ENCODE peak calls at places on chromosomes 13 and 19, in seven cellular contexts. Q is cardiac muscle cell; P is breast epithelium; J is CD8-positive, alpha-beta T cell; B is mammary epithelial cell; N is heart right ventricle; O is suprapubic skin. M is an unnamed sample.

GRCh38 chr19:58356236-58356970 is 3.1 kb upstream of the A1BG start:
- DNase-seq in Q (peak), P (no peak), J (peak), B (peak), N (no peak), O (no peak), M (no peak)

GRCh38 chr13:46341112-46341711 is 45.8 kb downstream of the RUBCNL start:
- DNase-seq in Q (peak), P (no peak), J (no peak), B (peak), N (no peak), O (no peak), M (peak)

GRCh38 chr13:41561179-41561578 is 103.8 kb downstream of the RGCC start:
- DNase-seq in Q (peak), P (no peak), J (no peak), B (no peak), N (no peak), O (no peak), M (no peak)

GRCh38 chr13:87777395-87777794 is 106.2 kb downstream of the SLITRK5 start:
- DNase-seq in Q (no peak), P (no peak), J (no peak), B (no peak), N (no peak), O (no peak), M (no peak)

GRCh38 chr13:44191504-44192171 is 182.0 kb upstream of the SERP2 start:
- DNase-seq in Q (peak), P (no peak), J (peak), B (peak), N (peak), O (no peak), M (no peak)

GRCh38 chr13:74870865-74871264 is 611.1 kb downstream of the TBC1D4 start:
- DNase-seq in Q (peak), P (no peak), J (no peak), B (peak), N (no peak), O (no peak), M (no peak)

GRCh38 chr19:54208784-54209057 is 8.1 kb downstream of the RPS9 start:
- DNase-seq in Q (peak), P (no peak), J (no peak), B (no peak), N (no peak), O (no peak), M (no peak)

GRCh38 chr19:3381701-3382372 is 15.5 kb downstream of the NFIC start:
- DNase-seq in Q (no peak), P (no peak), J (no peak), B (no peak), N (no peak), O (peak), M (no peak)

GRCh38 chr19:11982526-11982925 is 17.7 kb downstream of the ZNF763 start:
- DNase-seq in Q (no peak), P (no peak), J (no peak), B (peak), N (no peak), O (no peak), M (no peak)

GRCh38 chr19:3145909-3146676 is 10.3 kb downstream of the GNA15 start:
- DNase-seq in Q (no peak), P (no peak), J (no peak), B (no peak), N (peak), O (no peak), M (no peak)

GRCh38 chr13:106349080-106349841 is 186.2 kb downstream of the EFNB2 start:
- DNase-seq in Q (peak), P (no peak), J (no peak), B (peak), N (peak), O (no peak), M (no peak)

GRCh38 chr13:69935043-69935442 is 172.6 kb upstream of the ATXN8OS start:
- DNase-seq in Q (no peak), P (no peak), J (no peak), B (peak), N (no peak), O (no peak), M (no peak)

GRCh38 chr19:38425810-38426466 is at the start of gene RASGRP4:
- DNase-seq in Q (peak), P (no peak), J (peak), B (no peak), N (peak), O (no peak), M (no peak)

GRCh38 chr13:113245858-113246791 is 36.7 kb downstream of the CUL4A start:
- DNase-seq in Q (peak), P (no peak), J (no peak), B (no peak), N (no peak), O (peak), M (no peak)

GRCh38 chr13:34817246-34817645 is 124.8 kb upstream of the NBEA start:
- DNase-seq in Q (no peak), P (no peak), J (no peak), B (no peak), N (no peak), O (no peak), M (no peak)

GRCh38 chr19:10655457-10656312 is 1.5 kb downstream of the ILF3 start:
- DNase-seq in Q (peak), P (no peak), J (no peak), B (peak), N (no peak), O (no peak), M (no peak)

GRCh38 chr19:485583-486236 is 10.6 kb upstream of the MADCAM1 start:
- DNase-seq in Q (peak), P (peak), J (no peak), B (peak), N (no peak), O (no peak), M (no peak)

GRCh38 chr19:13610042-13610691 is 103.9 kb upstream of the CACNA1A start:
- DNase-seq in Q (no peak), P (no peak), J (no peak), B (no peak), N (no peak), O (no peak), M (no peak)

GRCh38 chr13:42110410-42111155 is 62.1 kb downstream of the DGKH start:
- DNase-seq in Q (peak), P (no peak), J (peak), B (peak), N (peak), O (no peak), M (no peak)

GRCh38 chr19:39038098-39038497 is 5.7 kb upstream of the FBXO27 start:
- DNase-seq in Q (peak), P (no peak), J (no peak), B (peak), N (no peak), O (no peak), M (no peak)

GRCh38 chr13:107574517-107575215 is 640.7 kb downstream of the LIG4 start:
- DNase-seq in Q (peak), P (no peak), J (no peak), B (no peak), N (no peak), O (no peak), M (no peak)

GRCh38 chr19:33250500-33250899 is 24.9 kb upstream of the SLC7A10 start:
- DNase-seq in Q (no peak), P (no peak), J (no peak), B (no peak), N (no peak), O (no peak), M (no peak)

GRCh38 chr19:8148410-8149231 is 771 bp downstream of the FBN3 start:
- DNase-seq in Q (no peak), P (no peak), J (no peak), B (no peak), N (no peak), O (no peak), M (no peak)

GRCh38 chr19:28289294-28290063 is 923.5 kb downstream of the UQCRFS1 start:
- DNase-seq in Q (peak), P (no peak), J (no peak), B (peak), N (no peak), O (no peak), M (no peak)
- TF ChIP-seq CTCF in Q (no peak), P (no peak), J (no peak), B (no peak), N (no peak), O (no peak), M (no peak)

DNA sequence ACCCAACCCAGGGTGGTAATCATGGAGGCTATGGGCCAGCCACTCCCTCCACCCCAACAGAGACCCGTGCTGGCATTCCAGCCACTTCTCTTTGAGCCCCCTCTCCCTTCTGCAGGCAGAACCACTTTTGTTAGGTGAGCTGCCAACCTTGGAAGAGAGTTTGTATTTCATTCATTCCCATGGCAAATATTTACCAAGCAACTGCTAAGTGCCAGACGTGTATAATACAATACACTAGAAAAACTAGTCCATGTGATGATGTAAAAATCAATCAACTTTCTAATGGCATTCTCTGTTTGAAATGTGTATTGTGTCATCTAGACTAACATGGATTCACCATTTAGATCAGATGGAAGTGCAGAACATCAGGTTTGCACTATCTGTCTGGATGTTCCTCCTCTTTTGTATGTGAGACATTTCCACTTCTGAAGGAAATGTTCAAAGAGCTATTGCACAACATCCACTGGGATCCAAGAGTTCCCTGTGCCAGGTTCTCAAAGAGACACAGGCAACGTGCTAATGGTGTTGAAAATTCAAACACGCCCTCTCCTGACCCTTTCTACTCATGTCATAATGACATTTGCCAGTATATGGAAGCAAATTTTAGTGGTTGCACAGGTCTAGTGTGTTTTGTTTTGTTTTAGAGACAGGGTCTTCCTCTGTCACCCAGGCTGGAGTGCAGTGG is 5.4 kb downstream of the MLNR start:
- DNase-seq in Q (peak), P (no peak), J (no peak), B (no peak), N (no peak), O (no peak), M (no peak)
- TF ChIP-seq CTCF in Q (no peak), P (no peak), J (no peak), B (no peak), N (no peak), O (no peak), M (no peak)

DNA sequence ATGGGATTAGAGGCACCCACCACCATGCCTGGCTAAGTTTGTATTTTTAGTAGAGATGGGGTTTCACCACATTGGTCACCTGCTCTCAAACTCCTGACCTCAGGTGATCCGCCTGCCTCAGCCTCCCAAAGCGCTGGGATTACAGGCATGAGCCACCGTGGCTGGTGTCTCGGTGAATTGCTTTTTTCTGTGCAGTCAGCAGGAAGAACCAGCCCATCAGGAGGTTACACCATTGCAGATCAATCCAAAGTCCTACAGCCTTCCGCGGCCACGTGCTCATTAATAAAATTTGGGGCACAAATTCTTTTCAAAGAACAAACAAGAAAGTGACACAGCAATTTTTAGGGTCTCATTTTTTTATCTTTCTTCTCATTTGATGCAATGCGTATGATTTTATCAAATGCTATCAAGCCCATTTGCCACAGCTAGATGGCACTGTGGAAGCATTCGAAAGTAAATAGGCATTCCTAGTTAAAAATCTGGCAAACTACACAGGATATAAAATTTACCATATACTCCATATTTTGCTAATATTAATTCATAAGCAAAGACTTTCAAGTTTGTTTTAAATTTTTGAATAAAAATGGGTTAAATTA is 54.4 kb upstream of the ZNF835 start:
- DNase-seq in Q (peak), P (no peak), J (no peak), B (no peak), N (no peak), O (no peak), M (no peak)
- TF ChIP-seq CTCF in Q (no peak), P (no peak), J (no peak), B (no peak), N (peak), O (no peak), M (peak)

DNA sequence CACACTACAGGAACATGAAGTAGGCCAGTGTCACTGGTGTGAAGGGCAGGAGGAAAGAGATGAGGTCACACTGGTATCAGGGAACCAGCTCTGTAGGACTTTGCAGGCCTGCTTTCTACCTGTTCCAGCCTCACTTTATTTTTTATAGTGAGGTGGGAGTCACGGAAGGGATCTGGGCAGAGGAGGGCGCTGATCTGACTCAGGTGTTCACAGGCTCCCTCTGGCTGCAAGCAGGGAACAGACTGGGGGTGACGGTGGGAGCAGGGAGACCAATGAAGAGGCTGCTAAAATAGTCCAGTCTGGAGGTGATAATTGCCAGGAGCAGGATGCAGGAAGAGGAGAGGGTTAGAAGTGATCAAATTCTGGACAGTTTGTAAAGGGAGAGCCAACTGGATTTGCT is 2.8 kb downstream of the THAP8 start:
- DNase-seq in Q (no peak), P (no peak), J (no peak), B (no peak), N (no peak), O (no peak), M (no peak)
- TF ChIP-seq CTCF in Q (peak), P (no peak), J (no peak), B (no peak), N (no peak), O (no peak), M (peak)

GRCh38 chr19:45848922-45849321 is 14.0 kb downstream of the SYMPK start:
- DNase-seq in Q (peak), P (no peak), J (no peak), B (no peak), N (no peak), O (no peak), M (no peak)
- TF ChIP-seq CTCF in Q (peak), P (peak), J (no peak), B (peak), N (no peak), O (no peak), M (peak)

GRCh38 chr13:77698211-77699058 is 948 bp downstream of the SLAIN1 start:
- DNase-seq in Q (no peak), P (no peak), J (peak), B (no peak), N (peak), O (no peak), M (no peak)

GRCh38 chr13:77699059-77699680 is 1.7 kb downstream of the SLAIN1 start:
- DNase-seq in Q (no peak), P (no peak), J (no peak), B (no peak), N (no peak), O (no peak), M (no peak)

GRCh38 chr13:77696006-77696862 is 1.3 kb upstream of the SLAIN1 start:
- DNase-seq in Q (no peak), P (no peak), J (no peak), B (no peak), N (no peak), O (no peak), M (no peak)

GRCh38 chr13:77696863-77697207 is 652 bp upstream of the SLAIN1 start:
- DNase-seq in Q (no peak), P (no peak), J (no peak), B (no peak), N (no peak), O (no peak), M (no peak)

DNA sequence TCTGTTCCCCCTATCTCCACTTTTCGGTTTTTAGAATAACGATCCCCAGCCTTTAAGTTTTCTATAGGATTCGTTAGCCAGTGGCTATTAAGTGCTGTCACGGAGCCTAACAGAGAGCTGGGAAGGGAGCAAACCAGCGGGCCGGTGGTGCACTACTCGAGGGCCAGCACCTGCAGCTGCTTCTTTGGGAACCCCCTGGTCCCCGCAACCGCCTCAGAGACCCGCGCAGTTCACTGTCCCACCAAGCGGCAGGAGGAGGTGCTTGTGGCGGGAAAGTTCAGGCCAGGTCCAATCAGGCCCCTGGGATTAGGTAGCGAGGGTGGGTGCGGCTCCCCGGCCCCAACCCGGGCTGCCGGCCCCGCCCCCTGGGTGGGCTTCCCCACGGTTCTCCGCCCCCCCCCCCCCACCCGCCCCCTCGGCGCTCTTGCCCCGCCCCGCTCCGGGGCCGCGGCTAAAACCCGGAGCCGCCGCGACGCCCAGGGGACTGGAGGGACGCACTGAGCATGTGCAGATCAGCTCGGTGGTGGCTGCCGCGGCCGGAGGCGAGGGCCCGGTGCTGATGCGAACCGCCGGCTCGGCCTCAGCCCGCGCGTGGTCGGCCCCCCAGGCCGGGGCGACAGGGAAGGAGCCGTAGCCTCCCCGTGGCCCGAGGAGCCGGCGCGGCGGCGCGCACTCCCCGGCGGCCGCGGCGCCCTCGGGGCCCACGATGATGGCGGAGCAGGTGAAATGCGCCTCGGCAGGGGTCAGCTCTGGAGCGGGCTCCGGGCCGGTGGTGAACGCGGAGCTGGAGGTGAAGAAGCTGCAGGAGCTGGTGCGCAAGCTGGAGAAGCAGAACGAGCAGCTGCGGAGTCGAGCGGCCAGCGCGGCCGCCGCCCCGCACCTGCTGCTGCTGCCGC is at the start of gene SLAIN1:
- DNase-seq in Q (peak), P (peak), J (peak), B (no peak), N (peak), O (peak), M (no peak)
- TF ChIP-seq CTCF in Q (no peak), P (no peak), J (no peak), B (no peak), N (no peak), O (no peak), M (no peak)

GRCh38 chr13:25085125-25085742 is 10.7 kb upstream of the PABPC3 start:
- DNase-seq in Q (peak), P (no peak), J (no peak), B (peak), N (no peak), O (no peak), M (no peak)
- TF ChIP-seq CTCF in Q (peak), P (no peak), J (no peak), B (peak), N (peak), O (peak), M (peak)

GRCh38 chr13:97257800-97258799 is 36.0 kb downstream of the MBNL2 start:
- DNase-seq in Q (peak), P (no peak), J (no peak), B (peak), N (peak), O (peak), M (no peak)
- TF ChIP-seq CTCF in Q (peak), P (no peak), J (no peak), B (no peak), N (peak), O (no peak), M (no peak)